ENCODE peak calls at places on chromosomes 4 and X, in ten cellular contexts. K is GM12878, Q is sigmoid colon, J is kidney epithelial cell, I is mucosa of descending colon, H is HCT116, N is cardiac fibroblast, Z is WERI-Rb-1, V is ovary, B is aorta. T is an unnamed sample.

GRCh38 chrX:32524385-32524784 is 687.0 kb downstream of the DMD start:
- DNase-seq in K (no peak), Q (no peak), J (no peak), I (no peak), H (no peak), N (no peak), Z (peak), V (no peak), B (no peak), T (no peak)

GRCh38 chr4:121973791-121974190 is 21.9 kb upstream of the TRPC3 start:
- DNase-seq in K (no peak), Q (no peak), J (no peak), I (no peak), H (no peak), N (no peak), Z (no peak), V (no peak), B (no peak), T (no peak)

GRCh38 chr4:114326358-114326757 is 272.2 kb upstream of the UGT8 start:
- DNase-seq in K (no peak), Q (no peak), J (no peak), I (no peak), H (no peak), N (no peak), Z (no peak), V (no peak), B (no peak), T (no peak)

GRCh38 chr4:100016191-100016590 is 66.1 kb upstream of the H2AZ1 start:
- DNase-seq in K (no peak), Q (no peak), J (no peak), I (no peak), H (no peak), N (no peak), Z (no peak), V (no peak), B (no peak), T (peak)

GRCh38 chrX:115642304-115642703 is 81.3 kb downstream of the PLS3 start:
- DNase-seq in K (no peak), Q (no peak), J (no peak), I (no peak), H (no peak), N (peak), Z (no peak), V (no peak), B (no peak), T (no peak)

GRCh38 chr4:53589511-53589910 is 1.8 kb downstream of the LNX1 start:
- DNase-seq in K (no peak), Q (no peak), J (no peak), I (no peak), H (no peak), N (no peak), Z (no peak), V (no peak), B (no peak), T (no peak)

GRCh38 chrX:47311857-47312774 is 58.3 kb upstream of the ZNF157 start:
- DNase-seq in K (no peak), Q (peak), J (peak), I (no peak), H (peak), N (peak), Z (peak), V (peak), B (no peak), T (no peak)

GRCh38 chrX:37745354-37745753 is 34.5 kb upstream of the CYBB start:
- DNase-seq in K (peak), Q (peak), J (peak), I (peak), H (peak), N (peak), Z (peak), V (peak), B (peak), T (peak)

GRCh38 chr4:183758735-183759447 is 99.8 kb downstream of the TRAPPC11 start:
- DNase-seq in K (no peak), Q (no peak), J (no peak), I (no peak), H (no peak), N (peak), Z (no peak), V (no peak), B (no peak), T (no peak)

GRCh38 chr4:17680985-17681920 is 66.8 kb downstream of the MED28 start:
- DNase-seq in K (no peak), Q (no peak), J (no peak), I (no peak), H (no peak), N (no peak), Z (no peak), V (no peak), B (no peak), T (no peak)

GRCh38 chrX:51641421-51642021 is 22.8 kb upstream of the CENPVL3 start:
- DNase-seq in K (no peak), Q (no peak), J (peak), I (no peak), H (peak), N (peak), Z (no peak), V (no peak), B (no peak), T (no peak)

GRCh38 chr4:142043509-142043908 is 407.1 kb downstream of the IL15 start:
- DNase-seq in K (no peak), Q (no peak), J (no peak), I (no peak), H (no peak), N (peak), Z (no peak), V (no peak), B (no peak), T (no peak)

GRCh38 chrX:140661657-140662056 is 47.9 kb upstream of the LINC00632 start:
- DNase-seq in K (no peak), Q (no peak), J (no peak), I (no peak), H (no peak), N (peak), Z (no peak), V (no peak), B (no peak), T (no peak)

GRCh38 chrX:53639257-53639656 is 47.3 kb downstream of the HUWE1 start:
- DNase-seq in K (no peak), Q (no peak), J (no peak), I (no peak), H (no peak), N (no peak), Z (no peak), V (no peak), B (no peak), T (no peak)

GRCh38 chr4:121477079-121477478 is 96.3 kb upstream of the QRFPR start:
- DNase-seq in K (no peak), Q (no peak), J (no peak), I (no peak), H (no peak), N (no peak), Z (no peak), V (no peak), B (no peak), T (no peak)

GRCh38 chrX:134181261-134181660 is 55.7 kb upstream of the CCDC160 start:
- DNase-seq in K (no peak), Q (no peak), J (no peak), I (no peak), H (no peak), N (no peak), Z (no peak), V (no peak), B (no peak), T (no peak)

GRCh38 chrX:18899796-18900380 is 84.0 kb downstream of the PHKA2 start:
- DNase-seq in K (no peak), Q (no peak), J (no peak), I (no peak), H (no peak), N (peak), Z (peak), V (no peak), B (peak), T (no peak)

GRCh38 chr4:133513891-133514290 is 364.8 kb downstream of the PCDH10 start:
- DNase-seq in K (no peak), Q (no peak), J (no peak), I (no peak), H (no peak), N (no peak), Z (no peak), V (no peak), B (no peak), T (no peak)

GRCh38 chr4:186299291-186299690 is 33.3 kb downstream of the F11 start:
- DNase-seq in K (no peak), Q (no peak), J (no peak), I (no peak), H (no peak), N (no peak), Z (no peak), V (no peak), B (no peak), T (no peak)

GRCh38 chr4:176385601-176386000 is 65.8 kb downstream of the SPCS3 start:
- DNase-seq in K (no peak), Q (no peak), J (no peak), I (no peak), H (no peak), N (no peak), Z (no peak), V (no peak), B (no peak), T (no peak)

GRCh38 chrX:80511969-80512760 is 91.9 kb downstream of the TENT5D start:
- DNase-seq in K (no peak), Q (no peak), J (no peak), I (no peak), H (no peak), N (peak), Z (no peak), V (no peak), B (no peak), T (no peak)

GRCh38 chrX:132092439-132093065 is 35.3 kb downstream of the FRMD7 start:
- DNase-seq in K (peak), Q (no peak), J (no peak), I (no peak), H (peak), N (peak), Z (peak), V (peak), B (no peak), T (peak)

GRCh38 chrX:37314526-37314925 is 34.6 kb upstream of the PRRG1 start:
- DNase-seq in K (no peak), Q (no peak), J (peak), I (no peak), H (no peak), N (peak), Z (no peak), V (no peak), B (no peak), T (peak)

GRCh38 chrX:128106630-128107029 is 54.4 kb upstream of the ACTRT1 start:
- DNase-seq in K (no peak), Q (no peak), J (no peak), I (no peak), H (no peak), N (peak), Z (peak), V (no peak), B (no peak), T (no peak)

GRCh38 chrX:106437407-106437806 is 174.4 kb upstream of the RADX start:
- DNase-seq in K (no peak), Q (no peak), J (no peak), I (no peak), H (no peak), N (no peak), Z (no peak), V (no peak), B (no peak), T (no peak)

GRCh38 chrX:2627272-2627867 is 63.7 kb upstream of the CD99 start:
- DNase-seq in K (no peak), Q (no peak), J (no peak), I (no peak), H (peak), N (peak), Z (peak), V (peak), B (no peak), T (peak)

GRCh38 chr4:140049924-140050681 is 103.9 kb downstream of the MAML3 start:
- DNase-seq in K (no peak), Q (no peak), J (no peak), I (no peak), H (no peak), N (peak), Z (peak), V (no peak), B (no peak), T (no peak)

GRCh38 chrX:135112096-135112729 is 8.1 kb downstream of the ETDB start:
- DNase-seq in K (no peak), Q (no peak), J (no peak), I (no peak), H (peak), N (peak), Z (peak), V (no peak), B (no peak), T (peak)

GRCh38 chrX:129791336-129791735 is 11.6 kb downstream of the SASH3 start:
- DNase-seq in K (no peak), Q (peak), J (no peak), I (no peak), H (no peak), N (no peak), Z (no peak), V (no peak), B (no peak), T (no peak)

GRCh38 chr4:3263053-3263958 is 14.3 kb downstream of the MSANTD1 start:
- DNase-seq in K (no peak), Q (peak), J (no peak), I (no peak), H (no peak), N (no peak), Z (no peak), V (peak), B (peak), T (no peak)

GRCh38 chr4:77699731-77700210 is 94.2 kb downstream of the CXCL13 start:
- DNase-seq in K (no peak), Q (no peak), J (peak), I (no peak), H (no peak), N (peak), Z (peak), V (no peak), B (no peak), T (no peak)

GRCh38 chrX:68983004-68983857 is 154.4 kb downstream of the EFNB1 start:
- DNase-seq in K (no peak), Q (no peak), J (no peak), I (no peak), H (no peak), N (no peak), Z (no peak), V (no peak), B (no peak), T (no peak)

GRCh38 chr4:75484195-75484594 is 30.0 kb downstream of the RCHY1 start:
- DNase-seq in K (no peak), Q (no peak), J (no peak), I (no peak), H (no peak), N (no peak), Z (no peak), V (no peak), B (no peak), T (no peak)

GRCh38 chr4:112982677-112983076 is 66.8 kb upstream of the ANK2 start:
- DNase-seq in K (no peak), Q (no peak), J (no peak), I (no peak), H (no peak), N (peak), Z (no peak), V (no peak), B (no peak), T (no peak)

GRCh38 chr4:15106417-15106816 is 104.1 kb downstream of the CPEB2 start:
- DNase-seq in K (no peak), Q (no peak), J (no peak), I (no peak), H (no peak), N (peak), Z (no peak), V (no peak), B (no peak), T (no peak)

DNA sequence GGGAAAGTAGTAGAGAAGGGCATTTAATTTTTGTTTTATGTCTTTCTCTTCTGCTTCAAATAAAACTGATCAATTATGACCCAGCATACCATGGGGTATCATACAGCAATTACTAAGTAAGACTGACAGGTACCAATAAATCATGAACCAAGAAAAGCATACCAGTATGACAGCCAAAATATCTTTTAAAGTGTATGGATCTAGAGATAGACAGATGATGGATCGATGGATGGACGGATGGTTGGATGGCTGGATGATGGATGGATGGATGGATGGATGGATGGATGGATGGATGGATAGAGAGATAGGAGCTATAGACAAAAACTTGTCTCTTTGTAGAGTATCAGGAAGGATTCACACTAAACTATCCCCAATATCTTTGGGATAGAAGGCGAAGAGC is 1.4 kb downstream of the DDX60L start:
- DNase-seq in K (no peak), Q (no peak), J (no peak), I (no peak), H (no peak), N (no peak), Z (no peak), V (no peak), B (no peak), T (no peak)
- H3K4me3 ChIP-seq in K (no peak), Q (no peak), J (no peak), I (no peak), H (no peak), N (no peak), Z (no peak), V (no peak), B (no peak), T (no peak)

GRCh38 chr4:38323141-38323634 is 340.8 kb upstream of the KLF3 start:
- DNase-seq in K (no peak), Q (no peak), J (no peak), I (no peak), H (no peak), N (no peak), Z (no peak), V (no peak), B (no peak), T (no peak)
- H3K4me3 ChIP-seq in K (no peak), Q (no peak), J (no peak), I (no peak), H (no peak), N (no peak), Z (no peak), V (no peak), B (no peak), T (no peak)

DNA sequence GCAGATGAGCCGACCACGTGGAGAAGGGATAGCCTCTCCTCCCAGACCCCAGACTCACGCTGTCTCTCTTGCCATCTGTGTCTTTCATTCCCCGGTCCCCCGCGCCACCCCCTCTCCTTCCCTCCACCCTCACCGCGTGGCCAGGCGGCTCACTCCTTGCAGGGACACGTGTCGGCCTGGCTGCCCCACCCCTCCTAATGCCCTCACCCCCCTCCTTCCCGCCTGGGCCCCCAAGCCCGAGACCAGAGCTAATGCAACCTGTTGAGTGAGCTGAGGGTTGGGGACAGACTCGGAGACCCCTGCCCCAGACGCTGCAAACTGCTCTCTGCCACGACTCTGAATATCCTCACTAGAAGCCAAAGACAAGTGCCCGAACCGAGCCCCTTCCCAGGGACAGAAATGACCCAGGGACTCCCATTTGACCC is 1.8 kb downstream of the SLC38A5 start:
- DNase-seq in K (no peak), Q (peak), J (no peak), I (no peak), H (no peak), N (no peak), Z (peak), V (no peak), B (no peak), T (no peak)
- H3K4me3 ChIP-seq in K (peak), Q (peak), J (peak), I (no peak), H (peak), N (peak), Z (peak), V (peak), B (peak), T (no peak)

GRCh38 chr4:102341201-102341600 is 4.1 kb downstream of the SLC39A8 start:
- DNase-seq in K (no peak), Q (no peak), J (no peak), I (no peak), H (no peak), N (no peak), Z (no peak), V (no peak), B (no peak), T (no peak)

GRCh38 chr4:102342404-102343074 is 2.7 kb downstream of the SLC39A8 start:
- DNase-seq in K (no peak), Q (no peak), J (no peak), I (no peak), H (no peak), N (no peak), Z (no peak), V (no peak), B (no peak), T (no peak)

GRCh38 chr4:102335616-102336015 is 9.7 kb downstream of the SLC39A8 start:
- DNase-seq in K (no peak), Q (no peak), J (no peak), I (no peak), H (no peak), N (no peak), Z (no peak), V (no peak), B (no peak), T (no peak)

GRCh38 chr4:102338405-102338804 is 6.9 kb downstream of the SLC39A8 start:
- DNase-seq in K (no peak), Q (no peak), J (no peak), I (no peak), H (no peak), N (peak), Z (no peak), V (no peak), B (no peak), T (no peak)

DNA sequence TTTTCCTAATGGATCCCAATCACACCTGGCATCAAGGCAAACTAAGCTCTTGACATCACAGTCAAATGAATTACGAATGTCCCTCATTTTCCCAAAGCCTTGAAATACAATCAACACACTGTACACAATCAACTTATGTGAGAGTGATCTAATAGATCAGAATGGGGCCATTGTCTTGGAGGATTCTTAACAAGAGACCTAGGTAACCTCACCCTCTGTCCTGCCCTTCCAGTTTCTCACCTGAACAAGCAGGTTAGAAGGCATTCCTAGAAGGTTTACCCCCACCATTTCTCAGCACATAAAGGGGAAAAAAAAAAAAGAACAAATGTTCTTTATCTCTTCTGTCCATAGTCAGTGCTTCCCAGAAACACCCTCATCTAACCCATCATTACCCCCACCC is 6.3 kb downstream of the SLC39A8 start:
- DNase-seq in K (no peak), Q (no peak), J (no peak), I (no peak), H (no peak), N (no peak), Z (no peak), V (no peak), B (no peak), T (no peak)
- H3K4me3 ChIP-seq in K (no peak), Q (no peak), J (no peak), I (no peak), H (no peak), N (no peak), Z (no peak), V (no peak), B (no peak), T (no peak)

GRCh38 chr4:168319486-168320019 is 1.0 kb upstream of the DDX60 start:
- DNase-seq in K (no peak), Q (no peak), J (no peak), I (no peak), H (no peak), N (no peak), Z (no peak), V (no peak), B (no peak), T (no peak)
- H3K4me3 ChIP-seq in K (no peak), Q (no peak), J (no peak), I (no peak), H (no peak), N (no peak), Z (no peak), V (no peak), B (no peak), T (no peak)